ENCODE peak calls at places on chromosome 11, in ten cellular contexts. A, Y, W, O, T, I, G, S, P and K are unnamed samples. For H3K4me1, the result is how much of the 10 kb centered on the place peaks cover.

GRCh38 chr11:110897035-110897434 is 184.8 kb upstream of the ARHGAP20 start:
- DNase-seq in I (no peak), A (no peak), P (no peak), Y (peak), S (no peak), T (no peak), O (no peak), G (no peak), W (no peak), K (peak)

GRCh38 chr11:36452231-36452630 is 57.8 kb downstream of the TRAF6 start:
- DNase-seq in O (no peak), W (no peak), G (no peak), T (no peak), S (no peak), A (no peak), Y (peak), P (no peak), I (no peak), K (peak)

GRCh38 chr11:123093686-123094085 is 31.8 kb upstream of the HSPA8 start:
- DNase-seq in P (no peak), T (no peak), G (no peak), I (no peak), W (no peak), Y (no peak), S (no peak), A (no peak), O (no peak), K (no peak)

GRCh38 chr11:121586727-121587126 is 134.0 kb upstream of the SORL1-AS1 start:
- DNase-seq in S (no peak), Y (no peak), W (no peak), T (peak), G (no peak), P (no peak), O (no peak), I (no peak), A (peak), K (no peak)

GRCh38 chr11:95147364-95147905 is 57.8 kb downstream of the ENDOD1 start:
- DNase-seq in S (no peak), G (no peak), Y (peak), A (no peak), W (no peak), O (no peak), I (no peak), P (no peak), T (no peak), K (peak)

GRCh38 chr11:119207607-119208006 is 1.5 kb downstream of the CBL start:
- DNase-seq in G (no peak), S (no peak), A (no peak), O (no peak), W (no peak), I (no peak), P (no peak), T (no peak), Y (no peak), K (no peak)

GRCh38 chr11:7423946-7424345 is 61.4 kb upstream of the OLFML1 start:
- DNase-seq in Y (no peak), S (no peak), G (no peak), W (no peak), A (no peak), P (no peak), I (no peak), O (no peak), T (no peak), K (no peak)

GRCh38 chr11:132718711-132719641 is 813.3 kb downstream of the OPCML start:
- DNase-seq in W (peak), A (peak), O (no peak), G (no peak), Y (peak), P (no peak), S (no peak), I (no peak), T (peak), K (no peak)

GRCh38 chr11:131609317-131609716 is 238.9 kb downstream of the NTM start:
- DNase-seq in I (no peak), Y (peak), W (no peak), S (no peak), A (no peak), T (no peak), G (no peak), P (no peak), O (no peak), K (peak)

GRCh38 chr11:1308745-1309497 is 511 bp downstream of the TOLLIP start:
- DNase-seq in W (no peak), T (no peak), S (no peak), I (peak), A (no peak), G (no peak), O (no peak), Y (peak), P (no peak), K (peak)

GRCh38 chr11:64406221-64406946 is 47.4 kb downstream of the RPS6KA4 start:
- DNase-seq in S (peak), Y (no peak), T (peak), A (no peak), I (no peak), O (peak), W (no peak), P (no peak), G (no peak), K (peak)

GRCh38 chr11:69014084-69014935 is 1.3 kb upstream of the MRGPRF start:
- DNase-seq in P (no peak), S (peak), A (peak), G (no peak), I (peak), Y (peak), W (no peak), O (peak), T (peak), K (peak)

GRCh38 chr11:47278769-47279168 is 8.8 kb downstream of the MADD start:
- DNase-seq in G (no peak), S (no peak), A (no peak), I (no peak), T (no peak), Y (no peak), W (no peak), O (no peak), P (no peak), K (no peak)

GRCh38 chr11:47282462-47282861 is 12.5 kb downstream of the MADD start:
- DNase-seq in O (no peak), P (no peak), S (no peak), G (no peak), T (no peak), W (no peak), A (no peak), I (no peak), Y (no peak), K (no peak)

GRCh38 chr11:47278058-47278457 is 8.1 kb downstream of the MADD start:
- DNase-seq in P (no peak), O (no peak), G (no peak), Y (no peak), W (no peak), A (no peak), S (no peak), T (no peak), I (no peak), K (no peak)

GRCh38 chr11:47280099-47280498 is 10.2 kb downstream of the MADD start:
- DNase-seq in T (no peak), Y (no peak), W (no peak), A (no peak), O (peak), P (no peak), G (no peak), I (no peak), S (no peak), K (no peak)

GRCh38 chr11:47280860-47281259 is 10.9 kb downstream of the MADD start:
- DNase-seq in I (no peak), W (no peak), S (no peak), P (no peak), G (no peak), A (no peak), Y (no peak), O (no peak), T (no peak), K (no peak)
- H3K4me1 ChIP-seq in I (under half), W (under half), S (under half), P (under half), G (under half), A (under half), Y (under half), O (under half), T (under half), K (under half)

DNA sequence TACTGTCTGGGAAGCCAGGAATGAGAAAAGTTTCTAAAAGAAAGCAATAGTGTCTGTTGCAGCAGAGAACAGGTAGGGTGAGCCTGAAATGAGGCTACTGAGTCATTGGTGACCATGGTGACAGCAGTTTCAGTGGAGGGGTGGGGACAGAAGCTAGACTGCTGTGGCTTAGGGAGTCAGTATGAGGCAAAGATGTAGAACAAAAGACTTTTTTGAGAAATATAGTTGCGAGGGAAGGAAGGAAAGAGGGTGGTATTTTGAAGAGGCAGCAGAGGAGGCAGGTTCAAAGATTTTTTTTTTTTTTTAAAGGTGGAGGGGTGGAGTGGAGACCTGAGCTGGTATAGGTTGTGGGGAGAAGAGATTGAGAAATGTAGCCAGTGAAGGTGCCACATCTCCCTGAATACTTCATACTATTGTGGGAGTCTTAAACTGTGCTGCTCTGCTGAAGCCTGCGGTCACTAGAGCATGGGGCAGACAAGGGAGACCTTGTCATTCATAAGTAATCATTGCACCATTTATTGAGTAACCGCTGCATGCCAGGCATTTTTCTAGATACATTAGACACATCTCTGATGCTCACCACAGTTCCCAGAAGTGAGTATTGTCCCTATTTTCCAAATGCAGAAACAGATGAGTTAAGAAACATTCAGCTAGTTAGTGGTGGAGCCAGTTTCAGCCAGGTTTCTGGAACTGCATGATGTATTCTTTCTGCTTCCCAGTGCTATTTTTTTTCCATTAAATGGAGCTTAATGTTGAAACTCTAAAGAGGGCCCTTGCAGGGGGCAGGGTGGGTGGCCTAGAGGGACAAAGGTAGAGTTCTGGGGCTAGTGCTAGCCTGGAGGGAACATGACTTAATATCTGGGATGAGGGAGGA is 49.9 kb downstream of the STIM1 start:
- DNase-seq in S (peak), A (peak), P (no peak), W (peak), Y (peak), G (no peak), T (peak), O (no peak), I (peak), K (peak)
- H3K4me1 ChIP-seq in S (under half), A (under half), P (under half), W (under half), Y (under half), G (under half), T (under half), O (under half), I (under half), K (half or more)

GRCh38 chr11:62506413-62506940 is 40.1 kb downstream of the AHNAK start:
- DNase-seq in P (no peak), A (no peak), W (no peak), Y (no peak), I (no peak), S (no peak), G (no peak), O (no peak), T (no peak), K (no peak)
- H3K4me1 ChIP-seq in P (under half), A (half or more), W (under half), Y (under half), I (under half), S (under half), G (under half), O (under half), T (under half), K (under half)

GRCh38 chr11:128520206-128520885 is 67.0 kb downstream of the ETS1 start:
- DNase-seq in Y (no peak), G (no peak), T (no peak), A (no peak), W (peak), I (no peak), S (no peak), O (no peak), P (no peak), K (peak)
- H3K4me1 ChIP-seq in Y (under half), G (half or more), T (under half), A (under half), W (under half), I (half or more), S (under half), O (under half), P (half or more), K (half or more)

DNA sequence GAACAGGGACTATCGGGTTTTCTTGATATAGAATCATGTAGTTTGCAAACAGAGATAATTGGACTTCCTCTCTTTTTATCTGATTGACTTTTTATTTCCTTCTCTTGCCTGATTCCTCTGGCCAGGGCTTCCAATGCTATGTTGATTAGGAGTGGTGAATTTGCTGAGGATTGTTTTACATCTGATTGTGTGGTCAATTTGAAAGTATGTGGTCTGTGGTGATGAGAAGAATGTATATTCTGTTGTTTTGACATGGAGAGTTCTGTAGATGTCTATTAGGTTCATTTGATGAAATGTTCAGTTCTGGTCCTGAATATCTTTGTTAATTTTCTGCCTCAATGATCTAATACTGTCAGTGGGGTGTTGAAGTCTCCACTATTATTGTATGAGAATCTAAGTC is 713.2 kb upstream of the CCDC179 start:
- DNase-seq in A (no peak), I (no peak), T (no peak), S (no peak), W (no peak), P (no peak), O (no peak), G (no peak), Y (peak), K (peak)
- H3K4me1 ChIP-seq in A (under half), I (under half), T (under half), S (under half), W (under half), P (under half), O (under half), G (under half), Y (under half), K (under half)

GRCh38 chr11:8731647-8732188 is 49.1 kb downstream of the RPL27A start:
- DNase-seq in P (no peak), S (no peak), A (no peak), I (no peak), T (no peak), Y (no peak), W (no peak), O (no peak), G (no peak), K (no peak)

GRCh38 chr11:8733847-8734246 is 51.3 kb downstream of the RPL27A start:
- DNase-seq in O (no peak), Y (no peak), W (no peak), I (no peak), P (no peak), A (no peak), S (no peak), G (no peak), T (peak), K (no peak)

GRCh38 chr11:8730697-8731020 is 48.1 kb downstream of the RPL27A start:
- DNase-seq in O (no peak), G (no peak), T (no peak), A (no peak), I (no peak), P (no peak), W (no peak), Y (no peak), S (no peak), K (no peak)

GRCh38 chr11:8732276-8732675 is 49.7 kb downstream of the RPL27A start:
- DNase-seq in O (no peak), W (no peak), G (no peak), A (no peak), P (no peak), Y (no peak), S (no peak), I (no peak), T (no peak), K (peak)

DNA sequence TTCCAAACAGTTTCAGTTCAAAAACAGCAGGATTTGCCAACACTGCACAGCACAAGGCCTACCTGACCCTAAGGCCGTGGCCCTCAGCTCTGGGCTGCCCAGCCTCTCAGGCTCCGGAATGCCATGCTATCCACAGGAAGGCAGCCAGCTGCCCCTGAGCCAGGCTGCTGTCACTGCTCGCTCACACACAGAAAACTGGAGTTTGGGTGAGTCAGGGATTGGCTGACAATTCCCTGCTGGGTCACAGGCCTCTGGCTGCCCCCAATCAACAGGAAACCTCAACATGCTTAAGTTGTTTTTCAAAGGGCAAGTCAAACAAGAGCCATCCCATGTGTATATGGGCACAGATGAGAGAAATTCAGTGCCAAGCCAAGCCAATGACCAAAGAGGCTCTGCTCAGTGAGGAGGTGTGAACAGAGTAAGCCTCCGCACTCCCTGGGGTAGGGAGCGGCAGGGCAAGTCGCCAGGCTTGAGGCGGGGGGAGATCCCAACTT is 50.2 kb downstream of the RPL27A start:
- DNase-seq in I (no peak), W (no peak), G (peak), T (no peak), O (no peak), P (peak), A (peak), S (no peak), Y (peak), K (peak)
- H3K4me1 ChIP-seq in I (under half), W (under half), G (under half), T (under half), O (under half), P (half or more), A (under half), S (under half), Y (under half), K (under half)

GRCh38 chr11:2713069-2713468 is 13.3 kb upstream of the KCNQ1OT1 start:
- DNase-seq in I (no peak), P (no peak), S (no peak), G (no peak), T (no peak), O (no peak), W (no peak), Y (no peak), A (no peak), K (no peak)
- H3K4me1 ChIP-seq in I (under half), P (under half), S (under half), G (under half), T (under half), O (under half), W (under half), Y (under half), A (under half), K (under half)

GRCh38 chr11:117874253-117874909 is 2.1 kb downstream of the FXYD6 start:
- DNase-seq in T (no peak), I (peak), S (peak), A (no peak), P (no peak), G (no peak), O (no peak), Y (no peak), W (no peak), K (no peak)
- H3K4me1 ChIP-seq in T (under half), I (under half), S (half or more), A (under half), P (under half), G (under half), O (under half), Y (under half), W (under half), K (under half)

GRCh38 chr11:67435727-67436458 is 1.6 kb downstream of the PTPRCAP start:
- DNase-seq in O (no peak), G (no peak), T (no peak), I (no peak), P (no peak), W (no peak), Y (no peak), A (no peak), S (no peak), K (no peak)
- H3K4me1 ChIP-seq in O (under half), G (under half), T (under half), I (under half), P (under half), W (under half), Y (under half), A (under half), S (under half), K (under half)